ENCODE peak calls at places on chromosomes 16 and 17, in eight cellular contexts. One of them, this sample, is unnamed.
A peak's percentile ranks its signal among the peaks of the same experiment; 100 is the strongest.

GRCh38 chr16:68658258-68658973 is 13.3 kb downstream of the CDH3 start:
- DNase-seq in A549: peak; percentile 53
- DNase-seq in MM.1S: no peak
- DNase-seq in testis: no peak
- DNase-seq in pancreas: no peak
- DNase-seq in adrenal gland: no peak
- DNase-seq in uterus: no peak
- DNase-seq in cardiac muscle cell: peak; percentile 60
- DNase-seq in this sample: no peak

GRCh38 chr17:144936-145670 is 7.7 kb downstream of the SCGB1C2 start:
- DNase-seq in A549: no peak
- DNase-seq in MM.1S: no peak
- DNase-seq in testis: peak; percentile 14
- DNase-seq in pancreas: peak; percentile 9
- DNase-seq in adrenal gland: peak; percentile 0
- DNase-seq in uterus: peak; percentile 9
- DNase-seq in cardiac muscle cell: no peak
- DNase-seq in this sample: peak; percentile 2

GRCh38 chr16:20734782-20735181 is 6.8 kb downstream of the THUMPD1 start:
- DNase-seq in A549: no peak
- DNase-seq in MM.1S: no peak
- DNase-seq in testis: no peak
- DNase-seq in pancreas: no peak
- DNase-seq in adrenal gland: no peak
- DNase-seq in uterus: no peak
- DNase-seq in cardiac muscle cell: no peak
- DNase-seq in this sample: no peak

GRCh38 chr16:9481749-9482148 is 390.3 kb downstream of the HAPSTR1 start:
- DNase-seq in A549: no peak
- DNase-seq in MM.1S: no peak
- DNase-seq in testis: no peak
- DNase-seq in pancreas: no peak
- DNase-seq in adrenal gland: no peak
- DNase-seq in uterus: no peak
- DNase-seq in cardiac muscle cell: no peak
- DNase-seq in this sample: no peak

GRCh38 chr16:69040144-69040909 is 65.1 kb upstream of the HAS3 start:
- DNase-seq in A549: peak; percentile 47
- DNase-seq in MM.1S: no peak
- DNase-seq in testis: no peak
- DNase-seq in pancreas: no peak
- DNase-seq in adrenal gland: no peak
- DNase-seq in uterus: no peak
- DNase-seq in cardiac muscle cell: peak; percentile 27
- DNase-seq in this sample: no peak

GRCh38 chr17:72425796-72426173 is 305.0 kb downstream of the SOX9 start:
- DNase-seq in A549: no peak
- DNase-seq in MM.1S: no peak
- DNase-seq in testis: no peak
- DNase-seq in pancreas: no peak
- DNase-seq in adrenal gland: no peak
- DNase-seq in uterus: no peak
- DNase-seq in cardiac muscle cell: no peak
- DNase-seq in this sample: no peak

GRCh38 chr17:55693244-55694216 is 29.1 kb downstream of the TMEM100 start:
- DNase-seq in A549: no peak
- DNase-seq in MM.1S: no peak
- DNase-seq in testis: no peak
- DNase-seq in pancreas: no peak
- DNase-seq in adrenal gland: peak; percentile 88
- DNase-seq in uterus: no peak
- DNase-seq in cardiac muscle cell: peak; percentile 51
- DNase-seq in this sample: no peak

GRCh38 chr17:3965123-3965800 is 1.0 kb upstream of the ATP2A3 start:
- DNase-seq in A549: peak; percentile 83
- DNase-seq in MM.1S: peak; percentile 81
- DNase-seq in testis: peak; percentile 58
- DNase-seq in pancreas: peak; percentile 80
- DNase-seq in adrenal gland: peak; percentile 59
- DNase-seq in uterus: no peak
- DNase-seq in cardiac muscle cell: peak; percentile 58
- DNase-seq in this sample: peak; percentile 58

GRCh38 chr17:70288540-70289290 is 119.4 kb downstream of the KCNJ2 start:
- DNase-seq in A549: no peak
- DNase-seq in MM.1S: no peak
- DNase-seq in testis: no peak
- DNase-seq in pancreas: no peak
- DNase-seq in adrenal gland: no peak
- DNase-seq in uterus: no peak
- DNase-seq in cardiac muscle cell: peak; percentile 22
- DNase-seq in this sample: no peak

GRCh38 chr16:23700509-23700908 is 12.5 kb downstream of the ERN2 start:
- DNase-seq in A549: no peak
- DNase-seq in MM.1S: no peak
- DNase-seq in testis: no peak
- DNase-seq in pancreas: no peak
- DNase-seq in adrenal gland: no peak
- DNase-seq in uterus: no peak
- DNase-seq in cardiac muscle cell: no peak
- DNase-seq in this sample: no peak

GRCh38 chr16:75289189-75289588 is 37.8 kb upstream of the BCAR1 start:
- DNase-seq in A549: no peak
- DNase-seq in MM.1S: no peak
- DNase-seq in testis: no peak
- DNase-seq in pancreas: no peak
- DNase-seq in adrenal gland: no peak
- DNase-seq in uterus: no peak
- DNase-seq in cardiac muscle cell: peak; percentile 63
- DNase-seq in this sample: no peak

GRCh38 chr17:40104570-40105471 is 4.4 kb upstream of the NR1D1 start:
- DNase-seq in A549: no peak
- DNase-seq in MM.1S: peak; percentile 27
- DNase-seq in testis: no peak
- DNase-seq in pancreas: no peak
- DNase-seq in adrenal gland: no peak
- DNase-seq in uterus: peak; percentile 66
- DNase-seq in cardiac muscle cell: no peak
- DNase-seq in this sample: no peak

GRCh38 chr17:29613371-29613837 is 9.3 kb downstream of the CORO6 start:
- DNase-seq in A549: peak; percentile 93
- DNase-seq in MM.1S: peak; percentile 88
- DNase-seq in testis: peak; percentile 96
- DNase-seq in pancreas: peak; percentile 86
- DNase-seq in adrenal gland: peak; percentile 97
- DNase-seq in uterus: peak; percentile 90
- DNase-seq in cardiac muscle cell: peak; percentile 96
- DNase-seq in this sample: peak; percentile 95

GRCh38 chr17:1571362-1571746 is 8.8 kb upstream of the PITPNA start:
- DNase-seq in A549: no peak
- DNase-seq in MM.1S: no peak
- DNase-seq in testis: no peak
- DNase-seq in pancreas: no peak
- DNase-seq in adrenal gland: no peak
- DNase-seq in uterus: no peak
- DNase-seq in cardiac muscle cell: no peak
- DNase-seq in this sample: no peak

GRCh38 chr16:30354423-30355143 is 525 bp downstream of the CD2BP2 start:
- DNase-seq in A549: no peak
- DNase-seq in MM.1S: no peak
- DNase-seq in testis: no peak
- DNase-seq in pancreas: peak; percentile 36
- DNase-seq in adrenal gland: no peak
- DNase-seq in uterus: no peak
- DNase-seq in cardiac muscle cell: no peak
- DNase-seq in this sample: no peak

GRCh38 chr17:57521606-57522435 is 223.3 kb downstream of the CCDC182 start:
- DNase-seq in A549: no peak
- DNase-seq in MM.1S: no peak
- DNase-seq in testis: no peak
- DNase-seq in pancreas: no peak
- DNase-seq in adrenal gland: no peak
- DNase-seq in uterus: no peak
- DNase-seq in cardiac muscle cell: no peak
- DNase-seq in this sample: no peak
- H3K27ac ChIP-seq in A549: peak overlapping the region; percentile 92
- H3K27ac ChIP-seq in MM.1S: no peak overlapping the region
- H3K27ac ChIP-seq in testis: no peak overlapping the region
- H3K27ac ChIP-seq in pancreas: no peak overlapping the region
- H3K27ac ChIP-seq in adrenal gland: peak overlapping the region; percentile 21
- H3K27ac ChIP-seq in uterus: no peak overlapping the region
- H3K27ac ChIP-seq in cardiac muscle cell: peak overlapping the region; percentile 87
- H3K27ac ChIP-seq in this sample: no peak overlapping the region

GRCh38 chr16:87837627-87838289 is 31.5 kb downstream of the SLC7A5 start:
- DNase-seq in A549: no peak
- DNase-seq in MM.1S: no peak
- DNase-seq in testis: no peak
- DNase-seq in pancreas: no peak
- DNase-seq in adrenal gland: no peak
- DNase-seq in uterus: no peak
- DNase-seq in cardiac muscle cell: no peak
- DNase-seq in this sample: no peak

GRCh38 chr16:87840462-87840978 is 28.8 kb downstream of the SLC7A5 start:
- DNase-seq in A549: no peak
- DNase-seq in MM.1S: no peak
- DNase-seq in testis: no peak
- DNase-seq in pancreas: no peak
- DNase-seq in adrenal gland: no peak
- DNase-seq in uterus: no peak
- DNase-seq in cardiac muscle cell: no peak
- DNase-seq in this sample: no peak

GRCh38 chr16:87841608-87842208 is 27.6 kb downstream of the SLC7A5 start:
- DNase-seq in A549: no peak
- DNase-seq in MM.1S: no peak
- DNase-seq in testis: no peak
- DNase-seq in pancreas: no peak
- DNase-seq in adrenal gland: no peak
- DNase-seq in uterus: no peak
- DNase-seq in cardiac muscle cell: no peak
- DNase-seq in this sample: no peak

GRCh38 chr16:87838643-87839541 is 30.4 kb downstream of the SLC7A5 start:
- DNase-seq in A549: no peak
- DNase-seq in MM.1S: no peak
- DNase-seq in testis: no peak
- DNase-seq in pancreas: no peak
- DNase-seq in adrenal gland: no peak
- DNase-seq in uterus: no peak
- DNase-seq in cardiac muscle cell: no peak
- DNase-seq in this sample: no peak

GRCh38 chr16:87839542-87840461 is 29.5 kb downstream of the SLC7A5 start:
- DNase-seq in A549: no peak
- DNase-seq in MM.1S: no peak
- DNase-seq in testis: no peak
- DNase-seq in pancreas: no peak
- DNase-seq in adrenal gland: no peak
- DNase-seq in uterus: no peak
- DNase-seq in cardiac muscle cell: no peak
- DNase-seq in this sample: no peak
- H3K4me1 ChIP-seq in A549: peaks cover 100% of the 10 kb centered on the region
- H3K4me1 ChIP-seq in MM.1S: no peaks in the 10 kb centered on the region
- H3K4me1 ChIP-seq in testis: peaks cover 45% of the 10 kb centered on the region
- H3K4me1 ChIP-seq in pancreas: no peaks in the 10 kb centered on the region
- H3K4me1 ChIP-seq in adrenal gland: peaks cover 6% of the 10 kb centered on the region
- H3K4me1 ChIP-seq in uterus: no peaks in the 10 kb centered on the region
- H3K4me1 ChIP-seq in cardiac muscle cell: peaks cover 2% of the 10 kb centered on the region
- H3K4me1 ChIP-seq in this sample: no peaks in the 10 kb centered on the region

DNA sequence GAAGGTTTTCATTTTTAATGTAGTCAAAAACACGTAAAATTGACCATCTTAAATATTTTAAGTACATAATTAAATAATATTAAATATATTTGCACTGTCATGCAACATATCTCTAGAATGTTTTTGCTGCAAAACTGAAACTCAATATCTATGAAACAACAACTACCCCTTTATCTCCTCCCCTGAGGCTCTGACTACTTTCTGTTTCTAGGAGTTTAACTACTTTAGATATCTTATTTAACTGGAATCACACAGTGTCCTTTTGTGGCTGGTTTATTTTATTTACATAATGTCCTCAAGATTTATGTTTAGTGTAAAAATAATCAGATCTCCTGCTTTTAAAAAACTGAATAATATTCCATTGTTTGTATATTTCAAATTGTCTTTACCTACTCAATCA is 2003.9 kb downstream of the TP53TG3F start:
- DNase-seq in A549: no peak
- DNase-seq in MM.1S: peak; percentile 39
- DNase-seq in testis: no peak
- DNase-seq in pancreas: no peak
- DNase-seq in adrenal gland: no peak
- DNase-seq in uterus: no peak
- DNase-seq in cardiac muscle cell: no peak
- DNase-seq in this sample: no peak
- H3K9me3 ChIP-seq in A549: peaks cover 4% of the 10 kb centered on the region
- H3K9me3 ChIP-seq in MM.1S: no peaks in the 10 kb centered on the region
- H3K9me3 ChIP-seq in testis: no peaks in the 10 kb centered on the region
- H3K9me3 ChIP-seq in pancreas: no peaks in the 10 kb centered on the region
- H3K9me3 ChIP-seq in adrenal gland: no peaks in the 10 kb centered on the region
- H3K9me3 ChIP-seq in uterus: no peaks in the 10 kb centered on the region
- H3K9me3 ChIP-seq in cardiac muscle cell: no peaks in the 10 kb centered on the region
- H3K9me3 ChIP-seq in this sample: no peaks in the 10 kb centered on the region

GRCh38 chr17:37708616-37709212 is 36.1 kb downstream of the HNF1B start:
- DNase-seq in A549: peak; percentile 73
- DNase-seq in MM.1S: no peak
- DNase-seq in testis: no peak
- DNase-seq in pancreas: peak; percentile 77
- DNase-seq in adrenal gland: no peak
- DNase-seq in uterus: no peak
- DNase-seq in cardiac muscle cell: no peak
- DNase-seq in this sample: no peak

GRCh38 chr17:37713624-37714023 is 31.2 kb downstream of the HNF1B start:
- DNase-seq in A549: no peak
- DNase-seq in MM.1S: no peak
- DNase-seq in testis: no peak
- DNase-seq in pancreas: peak; percentile 88
- DNase-seq in adrenal gland: no peak
- DNase-seq in uterus: no peak
- DNase-seq in cardiac muscle cell: no peak
- DNase-seq in this sample: no peak

GRCh38 chr17:37710344-37710886 is 34.4 kb downstream of the HNF1B start:
- DNase-seq in A549: peak; percentile 87
- DNase-seq in MM.1S: no peak
- DNase-seq in testis: peak; percentile 43
- DNase-seq in pancreas: peak; percentile 99
- DNase-seq in adrenal gland: peak; percentile 7
- DNase-seq in uterus: no peak
- DNase-seq in cardiac muscle cell: peak; percentile 69
- DNase-seq in this sample: no peak

GRCh38 chr17:37713028-37713431 is 31.8 kb downstream of the HNF1B start:
- DNase-seq in A549: peak; percentile 73
- DNase-seq in MM.1S: no peak
- DNase-seq in testis: no peak
- DNase-seq in pancreas: peak; percentile 61
- DNase-seq in adrenal gland: no peak
- DNase-seq in uterus: no peak
- DNase-seq in cardiac muscle cell: no peak
- DNase-seq in this sample: no peak

DNA sequence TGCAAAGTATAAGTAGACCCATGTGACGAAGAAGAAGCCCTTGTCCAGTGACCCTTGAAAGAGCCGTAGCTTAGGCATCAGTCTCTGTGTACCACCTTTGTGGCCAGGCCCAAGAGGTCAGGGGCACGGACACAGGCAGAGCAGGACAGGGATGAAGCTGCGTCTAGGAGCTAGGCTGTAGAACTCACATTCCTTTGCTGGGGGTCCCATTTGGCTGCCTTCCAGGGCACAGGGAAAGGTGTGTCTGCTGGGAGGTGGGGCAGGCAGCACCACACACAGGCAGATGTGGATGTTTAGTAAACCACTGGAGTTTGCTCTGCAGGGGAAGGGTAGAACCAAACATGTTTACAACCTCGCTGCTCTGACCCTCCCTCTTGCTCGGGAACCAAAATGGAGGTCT is 33.7 kb downstream of the HNF1B start:
- DNase-seq in A549: no peak
- DNase-seq in MM.1S: no peak
- DNase-seq in testis: no peak
- DNase-seq in pancreas: no peak
- DNase-seq in adrenal gland: no peak
- DNase-seq in uterus: no peak
- DNase-seq in cardiac muscle cell: no peak
- DNase-seq in this sample: no peak
- H3K27ac ChIP-seq in A549: peak overlapping the region; percentile 95
- H3K27ac ChIP-seq in MM.1S: no peak overlapping the region
- H3K27ac ChIP-seq in testis: no peak overlapping the region
- H3K27ac ChIP-seq in pancreas: peak overlapping the region; percentile 87
- H3K27ac ChIP-seq in adrenal gland: no peak overlapping the region
- H3K27ac ChIP-seq in uterus: no peak overlapping the region
- H3K27ac ChIP-seq in cardiac muscle cell: no peak overlapping the region
- H3K27ac ChIP-seq in this sample: no peak overlapping the region